ENCODE peak calls at places on chromosomes 5 and 9, in six cellular contexts. W is stomach, Q is tibial nerve, R is A549, A is ovary, O is transverse colon. T is an unnamed sample. For H3K4me1, the result is how much of the 10 kb centered on the place peaks cover.

GRCh38 chr5:26339576-26339975 is 698.8 kb downstream of the CDH9 start:
- DNase-seq in O (no peak), A (no peak), W (no peak), R (no peak), Q (no peak), T (no peak)

GRCh38 chr9:91395106-91395552 is 28.5 kb downstream of the NFIL3 start:
- DNase-seq in Q (no peak), O (no peak), R (peak), A (no peak), W (no peak), T (no peak)

GRCh38 chr9:22117511-22118388 is 108.6 kb upstream of the CDKN2B start:
- DNase-seq in A (peak), W (no peak), Q (no peak), O (peak), R (no peak), T (peak)

GRCh38 chr9:113475992-113476391 is 12.5 kb downstream of the RGS3 start:
- DNase-seq in A (no peak), Q (no peak), W (no peak), O (no peak), R (no peak), T (no peak)

GRCh38 chr9:33458444-33458843 is 11.1 kb upstream of the AQP3 start:
- DNase-seq in W (peak), R (peak), Q (no peak), A (no peak), O (no peak), T (peak)

GRCh38 chr9:35776018-35776417 is 15.4 kb upstream of the NPR2 start:
- DNase-seq in R (no peak), O (no peak), Q (no peak), W (no peak), A (no peak), T (no peak)

GRCh38 chr5:127997131-127997775 is 86.3 kb upstream of the SLC12A2 start:
- DNase-seq in Q (no peak), W (no peak), O (no peak), R (no peak), A (no peak), T (no peak)

GRCh38 chr9:78871452-78872331 is 574.8 kb downstream of the PSAT1 start:
- DNase-seq in Q (no peak), R (peak), W (no peak), A (no peak), O (no peak), T (no peak)

GRCh38 chr9:89185980-89186379 is 7.4 kb upstream of the SHC3 start:
- DNase-seq in W (no peak), Q (no peak), R (no peak), A (no peak), O (no peak), T (no peak)

GRCh38 chr9:128049788-128050187 is 17.3 kb downstream of the NAIF1 start:
- DNase-seq in R (no peak), W (no peak), Q (no peak), A (no peak), O (no peak), T (no peak)

GRCh38 chr5:180360078-180360957 is 7.2 kb upstream of the GFPT2 start:
- DNase-seq in Q (no peak), R (no peak), W (no peak), A (no peak), O (no peak), T (no peak)

GRCh38 chr9:109799792-109800191 is 19.8 kb downstream of the PALM2AKAP2 start:
- DNase-seq in R (no peak), O (no peak), W (no peak), A (no peak), Q (no peak), T (no peak)

GRCh38 chr5:17401509-17402290 is 96.3 kb upstream of the TAF11L2 start:
- DNase-seq in O (no peak), R (peak), A (no peak), Q (no peak), W (no peak), T (no peak)

GRCh38 chr5:2686296-2686695 is 65.2 kb downstream of the IRX2 start:
- DNase-seq in O (no peak), Q (no peak), R (no peak), W (no peak), A (no peak), T (no peak)

GRCh38 chr9:136700309-136700708 is 12.1 kb upstream of the DIPK1B start:
- DNase-seq in O (no peak), R (no peak), W (no peak), A (no peak), Q (no peak), T (peak)

GRCh38 chr5:1497795-1498622 is 25.8 kb downstream of the LPCAT1 start:
- DNase-seq in W (no peak), Q (no peak), R (no peak), O (peak), A (no peak), T (no peak)

GRCh38 chr5:124262443-124262842 is 484.0 kb downstream of the ZNF608 start:
- DNase-seq in Q (no peak), O (no peak), W (no peak), A (no peak), R (no peak), T (no peak)

GRCh38 chr5:124263680-124264491 is 482.6 kb downstream of the ZNF608 start:
- DNase-seq in O (no peak), R (no peak), W (peak), A (no peak), Q (no peak), T (peak)

GRCh38 chr5:124261133-124261532 is 485.3 kb downstream of the ZNF608 start:
- DNase-seq in A (no peak), W (no peak), R (no peak), O (no peak), Q (no peak), T (no peak)

GRCh38 chr5:124263172-124263571 is 483.3 kb downstream of the ZNF608 start:
- DNase-seq in A (no peak), Q (no peak), R (no peak), W (no peak), O (no peak), T (no peak)

DNA sequence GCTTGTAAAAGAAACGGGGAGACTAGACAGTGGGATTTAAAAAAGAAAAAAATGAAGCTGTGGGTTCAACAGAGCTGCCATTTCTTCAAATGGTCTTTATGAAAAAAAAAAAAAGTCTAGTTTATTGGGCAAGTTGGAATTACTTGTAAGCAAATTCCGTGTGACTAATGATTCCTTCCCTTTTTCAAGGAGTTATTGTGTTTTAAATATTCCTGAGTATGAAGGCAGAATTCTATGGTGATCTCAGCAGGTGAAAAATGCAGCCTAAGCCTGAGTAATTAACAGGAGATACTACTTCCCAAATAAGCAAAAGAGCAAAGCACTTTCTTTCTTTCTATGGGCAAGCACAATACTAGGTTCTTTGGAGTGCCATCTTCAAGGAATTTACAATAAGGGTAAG is 481.9 kb downstream of the ZNF608 start:
- DNase-seq in R (no peak), O (no peak), W (no peak), A (no peak), Q (no peak), T (no peak)
- TF ChIP-seq EP300 in R (no peak), O (no peak), W (no peak), A (no peak), Q (no peak), T (no peak)

GRCh38 chr5:14213253-14213652 is 70.1 kb downstream of the TRIO start:
- DNase-seq in O (no peak), Q (no peak), W (no peak), A (no peak), R (no peak), T (no peak)
- H3K4me1 ChIP-seq in O (under half), Q (under half), W (under half), A (under half), R (half or more), T (under half)

DNA sequence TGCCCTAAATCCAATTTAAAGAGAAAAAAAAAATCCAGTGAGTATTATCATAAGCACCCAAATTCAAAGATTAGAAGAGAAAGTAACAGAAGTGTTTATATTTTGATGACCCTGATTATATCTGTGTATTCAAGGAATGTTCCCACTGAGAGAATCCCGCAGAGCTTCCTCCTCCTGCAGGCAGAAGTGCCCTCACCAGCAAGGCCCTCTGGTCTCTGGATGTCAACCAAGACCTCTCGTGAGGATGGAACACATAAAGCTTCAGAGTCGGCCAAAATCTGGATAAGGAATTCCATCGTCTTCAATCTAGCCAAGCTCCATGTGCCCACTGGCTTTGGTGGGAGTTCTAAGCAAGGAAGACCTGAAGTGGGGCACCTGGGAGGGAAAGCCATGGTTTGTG is 18.1 kb downstream of the PTCH1 start:
- DNase-seq in A (no peak), R (no peak), Q (no peak), O (no peak), W (no peak), T (no peak)
- TF ChIP-seq CTCF in A (no peak), R (no peak), Q (no peak), O (no peak), W (no peak), T (no peak)

DNA sequence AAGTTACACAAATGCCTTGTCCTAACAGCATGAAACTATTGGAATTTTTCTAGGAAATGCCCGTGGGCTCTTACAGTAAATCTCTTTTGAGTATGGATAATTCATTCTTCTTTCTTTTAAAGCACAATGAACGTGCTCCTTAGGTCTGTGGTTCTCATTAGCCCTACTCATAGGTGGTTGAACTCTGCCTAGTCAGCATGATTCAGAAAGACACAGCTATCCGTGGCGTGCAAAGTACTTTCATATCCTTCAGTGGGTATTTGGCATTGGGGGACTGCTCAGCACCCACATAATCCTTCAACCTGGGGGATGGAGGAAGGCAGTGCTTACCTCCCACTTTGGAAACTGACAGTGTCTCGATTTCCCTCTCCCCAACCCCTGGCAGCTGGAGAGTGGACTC is 462.0 kb upstream of the CLINT1 start:
- DNase-seq in O (no peak), Q (no peak), R (no peak), W (no peak), A (no peak), T (no peak)
- TF ChIP-seq EP300 in O (no peak), Q (no peak), R (no peak), W (no peak), A (no peak), T (no peak)